ENCODE peak calls at places on chromosomes 11 and 22, in four cellular contexts. One of them, this sample, is unnamed.

GRCh38 chr11:133078591-133079179 is 453.6 kb downstream of the OPCML start:
- DNase-seq in CD4-positive, CD25-positive, alpha-beta regulatory T cell: no peak
- DNase-seq in ureter: no peak
- DNase-seq in stimulated activated CD4-positive, alpha-beta T cell treated with anti-CD3 and anti-CD28 coated beads, Interleukin-2, amount 100 ng/mL, for 48 hours: peak; percentile 27
- DNase-seq in this sample: peak; percentile 60

GRCh38 chr22:19892249-19892879 is 37.7 kb upstream of the GNB1L start:
- DNase-seq in CD4-positive, CD25-positive, alpha-beta regulatory T cell: peak; percentile 45
- DNase-seq in ureter: no peak
- DNase-seq in stimulated activated CD4-positive, alpha-beta T cell treated with anti-CD3 and anti-CD28 coated beads, Interleukin-2, amount 100 ng/mL, for 48 hours: peak; percentile 56
- DNase-seq in this sample: no peak

GRCh38 chr11:128824199-128825049 is 42.7 kb downstream of the KCNJ1 start:
- DNase-seq in CD4-positive, CD25-positive, alpha-beta regulatory T cell: no peak
- DNase-seq in ureter: no peak
- DNase-seq in stimulated activated CD4-positive, alpha-beta T cell treated with anti-CD3 and anti-CD28 coated beads, Interleukin-2, amount 100 ng/mL, for 48 hours: no peak
- DNase-seq in this sample: peak; percentile 26

GRCh38 chr11:13928566-13929251 is 33.8 kb upstream of the SPON1 start:
- DNase-seq in CD4-positive, CD25-positive, alpha-beta regulatory T cell: no peak
- DNase-seq in ureter: no peak
- DNase-seq in stimulated activated CD4-positive, alpha-beta T cell treated with anti-CD3 and anti-CD28 coated beads, Interleukin-2, amount 100 ng/mL, for 48 hours: no peak
- DNase-seq in this sample: peak; percentile 32

GRCh38 chr11:64720167-64720566 is 2.8 kb downstream of the NRXN2 start:
- DNase-seq in CD4-positive, CD25-positive, alpha-beta regulatory T cell: no peak
- DNase-seq in ureter: no peak
- DNase-seq in stimulated activated CD4-positive, alpha-beta T cell treated with anti-CD3 and anti-CD28 coated beads, Interleukin-2, amount 100 ng/mL, for 48 hours: no peak
- DNase-seq in this sample: no peak

GRCh38 chr11:116605543-116605942 is 167.2 kb downstream of the BUD13 start:
- DNase-seq in CD4-positive, CD25-positive, alpha-beta regulatory T cell: no peak
- DNase-seq in ureter: no peak
- DNase-seq in stimulated activated CD4-positive, alpha-beta T cell treated with anti-CD3 and anti-CD28 coated beads, Interleukin-2, amount 100 ng/mL, for 48 hours: peak; percentile 18
- DNase-seq in this sample: no peak

GRCh38 chr11:67082071-67082791 is 25.6 kb downstream of the RHOD start:
- DNase-seq in CD4-positive, CD25-positive, alpha-beta regulatory T cell: no peak
- DNase-seq in ureter: no peak
- DNase-seq in stimulated activated CD4-positive, alpha-beta T cell treated with anti-CD3 and anti-CD28 coated beads, Interleukin-2, amount 100 ng/mL, for 48 hours: no peak
- DNase-seq in this sample: no peak

GRCh38 chr22:46122511-46122971 is 27.8 kb upstream of the PPARA start:
- DNase-seq in CD4-positive, CD25-positive, alpha-beta regulatory T cell: peak; percentile 58
- DNase-seq in ureter: peak; percentile 81
- DNase-seq in stimulated activated CD4-positive, alpha-beta T cell treated with anti-CD3 and anti-CD28 coated beads, Interleukin-2, amount 100 ng/mL, for 48 hours: peak; percentile 64
- DNase-seq in this sample: peak; percentile 91

GRCh38 chr11:104858882-104859735 is 39.2 kb downstream of the CASP12 start:
- DNase-seq in CD4-positive, CD25-positive, alpha-beta regulatory T cell: no peak
- DNase-seq in ureter: no peak
- DNase-seq in stimulated activated CD4-positive, alpha-beta T cell treated with anti-CD3 and anti-CD28 coated beads, Interleukin-2, amount 100 ng/mL, for 48 hours: no peak
- DNase-seq in this sample: no peak

GRCh38 chr11:117239295-117239694 is 6.8 kb downstream of the RNF214 start:
- DNase-seq in CD4-positive, CD25-positive, alpha-beta regulatory T cell: no peak
- DNase-seq in ureter: no peak
- DNase-seq in stimulated activated CD4-positive, alpha-beta T cell treated with anti-CD3 and anti-CD28 coated beads, Interleukin-2, amount 100 ng/mL, for 48 hours: no peak
- DNase-seq in this sample: peak; percentile 91

GRCh38 chr11:83284501-83285051 is 1.6 kb downstream of the CCDC90B start:
- DNase-seq in CD4-positive, CD25-positive, alpha-beta regulatory T cell: no peak
- DNase-seq in ureter: no peak
- DNase-seq in stimulated activated CD4-positive, alpha-beta T cell treated with anti-CD3 and anti-CD28 coated beads, Interleukin-2, amount 100 ng/mL, for 48 hours: no peak
- DNase-seq in this sample: no peak

GRCh38 chr11:129090056-129090455 is 102.1 kb downstream of the ARHGAP32 start:
- DNase-seq in CD4-positive, CD25-positive, alpha-beta regulatory T cell: no peak
- DNase-seq in ureter: no peak
- DNase-seq in stimulated activated CD4-positive, alpha-beta T cell treated with anti-CD3 and anti-CD28 coated beads, Interleukin-2, amount 100 ng/mL, for 48 hours: no peak
- DNase-seq in this sample: no peak

GRCh38 chr11:64181506-64182411 is 4.2 kb upstream of the STIP1 start:
- DNase-seq in CD4-positive, CD25-positive, alpha-beta regulatory T cell: peak; percentile 12
- DNase-seq in ureter: peak; percentile 95
- DNase-seq in stimulated activated CD4-positive, alpha-beta T cell treated with anti-CD3 and anti-CD28 coated beads, Interleukin-2, amount 100 ng/mL, for 48 hours: peak; percentile 47
- DNase-seq in this sample: peak; percentile 93

GRCh38 chr11:12094872-12095800 is 15.3 kb upstream of the MICAL2 start:
- DNase-seq in CD4-positive, CD25-positive, alpha-beta regulatory T cell: no peak
- DNase-seq in ureter: no peak
- DNase-seq in stimulated activated CD4-positive, alpha-beta T cell treated with anti-CD3 and anti-CD28 coated beads, Interleukin-2, amount 100 ng/mL, for 48 hours: no peak
- DNase-seq in this sample: no peak

GRCh38 chr11:2201542-2201941 is 29.9 kb upstream of the TH start:
- DNase-seq in CD4-positive, CD25-positive, alpha-beta regulatory T cell: no peak
- DNase-seq in ureter: no peak
- DNase-seq in stimulated activated CD4-positive, alpha-beta T cell treated with anti-CD3 and anti-CD28 coated beads, Interleukin-2, amount 100 ng/mL, for 48 hours: no peak
- DNase-seq in this sample: no peak

GRCh38 chr11:9081153-9081552 is 10.2 kb downstream of the SCUBE2 start:
- DNase-seq in CD4-positive, CD25-positive, alpha-beta regulatory T cell: no peak
- DNase-seq in ureter: no peak
- DNase-seq in stimulated activated CD4-positive, alpha-beta T cell treated with anti-CD3 and anti-CD28 coated beads, Interleukin-2, amount 100 ng/mL, for 48 hours: no peak
- DNase-seq in this sample: no peak

GRCh38 chr11:29280452-29280851 is 736.4 kb downstream of the KCNA4 start:
- DNase-seq in CD4-positive, CD25-positive, alpha-beta regulatory T cell: no peak
- DNase-seq in ureter: no peak
- DNase-seq in stimulated activated CD4-positive, alpha-beta T cell treated with anti-CD3 and anti-CD28 coated beads, Interleukin-2, amount 100 ng/mL, for 48 hours: no peak
- DNase-seq in this sample: no peak

GRCh38 chr11:35590412-35590811 is 27.8 kb upstream of the FJX1 start:
- DNase-seq in CD4-positive, CD25-positive, alpha-beta regulatory T cell: no peak
- DNase-seq in ureter: no peak
- DNase-seq in stimulated activated CD4-positive, alpha-beta T cell treated with anti-CD3 and anti-CD28 coated beads, Interleukin-2, amount 100 ng/mL, for 48 hours: no peak
- DNase-seq in this sample: no peak

GRCh38 chr22:35330258-35330861 is 30.7 kb downstream of the TOM1 start:
- DNase-seq in CD4-positive, CD25-positive, alpha-beta regulatory T cell: peak; percentile 51
- DNase-seq in ureter: peak; percentile 73
- DNase-seq in stimulated activated CD4-positive, alpha-beta T cell treated with anti-CD3 and anti-CD28 coated beads, Interleukin-2, amount 100 ng/mL, for 48 hours: peak; percentile 55
- DNase-seq in this sample: peak; percentile 86